ENCODE peak calls at places on chromosomes 12 and 14, in ten cellular contexts. One of them, this sample, is unnamed.

GRCh38 chr12:109538191-109538863 is 35.0 kb downstream of the MMAB start:
- DNase-seq in A549: no peak
- DNase-seq in cardiac muscle cell: peak; percentile 46
- DNase-seq in Caco-2: no peak
- DNase-seq in AG04450: no peak
- DNase-seq in body of pancreas: no peak
- DNase-seq in IMR-90: no peak
- DNase-seq in left lung: no peak
- DNase-seq in uterus: no peak
- DNase-seq in sigmoid colon: no peak
- DNase-seq in this sample: no peak

GRCh38 chr12:57628280-57629191 is 4.5 kb downstream of the B4GALNT1 start:
- DNase-seq in A549: no peak
- DNase-seq in sigmoid colon: peak; percentile 58
- DNase-seq in uterus: no peak
- DNase-seq in body of pancreas: no peak
- DNase-seq in cardiac muscle cell: no peak
- DNase-seq in left lung: no peak
- DNase-seq in AG04450: no peak
- DNase-seq in IMR-90: no peak
- DNase-seq in Caco-2: no peak
- DNase-seq in this sample: no peak

GRCh38 chr12:56954057-56954577 is 3.3 kb downstream of the RDH16 start:
- DNase-seq in left lung: no peak
- DNase-seq in uterus: no peak
- DNase-seq in AG04450: no peak
- DNase-seq in cardiac muscle cell: no peak
- DNase-seq in Caco-2: no peak
- DNase-seq in sigmoid colon: no peak
- DNase-seq in body of pancreas: no peak
- DNase-seq in IMR-90: no peak
- DNase-seq in A549: no peak
- DNase-seq in this sample: no peak

GRCh38 chr14:59221558-59221957 is 33.1 kb downstream of the DAAM1 start:
- DNase-seq in IMR-90: peak; percentile 15
- DNase-seq in A549: no peak
- DNase-seq in body of pancreas: no peak
- DNase-seq in uterus: no peak
- DNase-seq in cardiac muscle cell: no peak
- DNase-seq in Caco-2: no peak
- DNase-seq in sigmoid colon: no peak
- DNase-seq in AG04450: no peak
- DNase-seq in left lung: no peak
- DNase-seq in this sample: no peak

GRCh38 chr12:132140501-132140900 is 3.6 kb downstream of the DDX51 start:
- DNase-seq in A549: no peak
- DNase-seq in cardiac muscle cell: no peak
- DNase-seq in uterus: no peak
- DNase-seq in Caco-2: no peak
- DNase-seq in body of pancreas: no peak
- DNase-seq in IMR-90: no peak
- DNase-seq in left lung: peak; percentile 51
- DNase-seq in AG04450: no peak
- DNase-seq in sigmoid colon: no peak
- DNase-seq in this sample: no peak

GRCh38 chr14:23285530-23286019 is 357 bp downstream of the HOMEZ start:
- DNase-seq in body of pancreas: no peak
- DNase-seq in sigmoid colon: no peak
- DNase-seq in uterus: no peak
- DNase-seq in IMR-90: no peak
- DNase-seq in Caco-2: no peak
- DNase-seq in AG04450: no peak
- DNase-seq in left lung: no peak
- DNase-seq in cardiac muscle cell: no peak
- DNase-seq in A549: no peak
- DNase-seq in this sample: no peak

GRCh38 chr14:70886421-70887206 is 20.6 kb upstream of the PCNX1 start:
- DNase-seq in A549: no peak
- DNase-seq in Caco-2: no peak
- DNase-seq in left lung: no peak
- DNase-seq in IMR-90: no peak
- DNase-seq in sigmoid colon: no peak
- DNase-seq in body of pancreas: no peak
- DNase-seq in uterus: no peak
- DNase-seq in AG04450: no peak
- DNase-seq in cardiac muscle cell: peak; percentile 27
- DNase-seq in this sample: no peak

GRCh38 chr12:105451211-105451610 is 120.7 kb downstream of the C12orf75 start:
- DNase-seq in IMR-90: peak; percentile 82
- DNase-seq in uterus: peak; percentile 20
- DNase-seq in cardiac muscle cell: no peak
- DNase-seq in Caco-2: no peak
- DNase-seq in A549: no peak
- DNase-seq in AG04450: peak; percentile 37
- DNase-seq in left lung: no peak
- DNase-seq in sigmoid colon: no peak
- DNase-seq in body of pancreas: no peak
- DNase-seq in this sample: no peak

GRCh38 chr14:69358233-69358963 is 39.7 kb downstream of the ERH start:
- DNase-seq in Caco-2: no peak
- DNase-seq in AG04450: no peak
- DNase-seq in uterus: no peak
- DNase-seq in IMR-90: peak; percentile 6
- DNase-seq in left lung: no peak
- DNase-seq in body of pancreas: no peak
- DNase-seq in cardiac muscle cell: no peak
- DNase-seq in sigmoid colon: peak; percentile 46
- DNase-seq in A549: no peak
- DNase-seq in this sample: no peak

GRCh38 chr14:37830271-37830670 is 234.8 kb downstream of the TTC6 start:
- DNase-seq in IMR-90: no peak
- DNase-seq in left lung: no peak
- DNase-seq in body of pancreas: no peak
- DNase-seq in uterus: no peak
- DNase-seq in AG04450: no peak
- DNase-seq in A549: no peak
- DNase-seq in cardiac muscle cell: no peak
- DNase-seq in sigmoid colon: no peak
- DNase-seq in Caco-2: no peak
- DNase-seq in this sample: no peak

GRCh38 chr14:22850944-22851790 is 14.8 kb downstream of the MMP14 start:
- DNase-seq in left lung: no peak
- DNase-seq in AG04450: peak; percentile 82
- DNase-seq in IMR-90: peak; percentile 98
- DNase-seq in uterus: peak; percentile 94
- DNase-seq in A549: no peak
- DNase-seq in body of pancreas: peak; percentile 94
- DNase-seq in sigmoid colon: peak; percentile 98
- DNase-seq in cardiac muscle cell: no peak
- DNase-seq in Caco-2: no peak
- DNase-seq in this sample: no peak

GRCh38 chr14:44847910-44848309 is 113.8 kb downstream of the KLHL28 start:
- DNase-seq in A549: no peak
- DNase-seq in Caco-2: no peak
- DNase-seq in uterus: no peak
- DNase-seq in sigmoid colon: no peak
- DNase-seq in cardiac muscle cell: no peak
- DNase-seq in body of pancreas: no peak
- DNase-seq in AG04450: no peak
- DNase-seq in IMR-90: peak; percentile 41
- DNase-seq in left lung: no peak
- DNase-seq in this sample: no peak

GRCh38 chr12:21065845-21066244 is 65.1 kb upstream of the SLCO1B1 start:
- DNase-seq in IMR-90: no peak
- DNase-seq in A549: peak; percentile 53
- DNase-seq in left lung: no peak
- DNase-seq in body of pancreas: no peak
- DNase-seq in cardiac muscle cell: no peak
- DNase-seq in sigmoid colon: no peak
- DNase-seq in Caco-2: no peak
- DNase-seq in AG04450: no peak
- DNase-seq in uterus: no peak
- DNase-seq in this sample: no peak
- TF ChIP-seq CTCF in IMR-90: no peak
- TF ChIP-seq CTCF in A549: peak; percentile 51
- TF ChIP-seq CTCF in left lung: peak; percentile 20
- TF ChIP-seq CTCF in body of pancreas: peak; percentile 52
- TF ChIP-seq CTCF in cardiac muscle cell: peak; percentile 18
- TF ChIP-seq CTCF in sigmoid colon: no peak
- TF ChIP-seq CTCF in Caco-2: peak; percentile 41
- TF ChIP-seq CTCF in AG04450: no peak
- TF ChIP-seq CTCF in uterus: peak; percentile 7
- TF ChIP-seq CTCF in this sample: peak; percentile 15

GRCh38 chr14:104925941-104926609 is 1.4 kb downstream of the PLD4 start:
- DNase-seq in body of pancreas: no peak
- DNase-seq in sigmoid colon: no peak
- DNase-seq in Caco-2: no peak
- DNase-seq in IMR-90: no peak
- DNase-seq in AG04450: no peak
- DNase-seq in left lung: peak; percentile 73
- DNase-seq in cardiac muscle cell: no peak
- DNase-seq in A549: no peak
- DNase-seq in uterus: no peak
- DNase-seq in this sample: no peak
- H3K4me3 ChIP-seq in body of pancreas: no peak overlapping the region
- H3K4me3 ChIP-seq in sigmoid colon: no peak overlapping the region
- H3K4me3 ChIP-seq in Caco-2: no peak overlapping the region
- H3K4me3 ChIP-seq in IMR-90: no peak overlapping the region
- H3K4me3 ChIP-seq in AG04450: no peak overlapping the region
- H3K4me3 ChIP-seq in left lung: no peak overlapping the region
- H3K4me3 ChIP-seq in cardiac muscle cell: no peak overlapping the region
- H3K4me3 ChIP-seq in A549: no peak overlapping the region
- H3K4me3 ChIP-seq in uterus: no peak overlapping the region
- H3K4me3 ChIP-seq in this sample: no peak overlapping the region

DNA sequence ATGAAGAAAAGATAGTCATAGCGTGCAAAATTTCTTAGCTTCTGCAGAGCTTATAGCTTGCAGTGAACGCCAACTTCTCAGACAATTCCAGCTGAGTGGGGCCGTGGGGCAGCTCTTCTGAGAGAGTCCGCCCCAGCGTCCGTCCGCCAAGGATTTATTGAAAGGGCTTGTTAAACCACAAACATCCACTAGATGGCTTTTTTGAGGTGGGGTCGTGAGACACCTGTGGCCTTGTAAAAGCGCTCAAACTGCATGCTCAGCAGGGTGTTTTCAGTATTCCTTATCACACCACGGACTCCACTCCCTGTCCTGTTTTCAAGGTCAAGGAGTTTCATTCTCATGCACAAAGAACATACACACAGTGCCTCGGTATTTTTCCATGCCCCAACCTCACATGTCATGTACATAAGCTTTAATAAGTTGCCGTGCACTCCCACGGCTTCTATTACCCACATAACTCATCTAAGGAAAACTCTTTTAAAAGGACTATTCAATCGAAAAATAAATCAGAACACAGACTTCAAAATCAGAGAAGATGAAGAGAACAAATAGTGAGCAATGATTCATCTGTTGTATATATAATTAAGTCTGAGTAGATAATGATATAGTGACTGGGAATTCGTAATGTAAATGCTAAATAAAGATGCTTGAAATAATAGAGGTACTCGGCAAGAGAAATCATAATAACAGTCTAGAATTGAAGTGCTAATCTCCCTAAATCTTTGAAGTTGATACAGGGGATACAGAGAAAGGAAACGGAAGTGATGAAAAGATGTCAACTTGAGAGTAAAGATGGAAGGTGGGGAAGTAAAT is 46.7 kb downstream of the WBP11 start:
- DNase-seq in left lung: no peak
- DNase-seq in IMR-90: no peak
- DNase-seq in A549: peak; percentile 33
- DNase-seq in cardiac muscle cell: peak; percentile 63
- DNase-seq in uterus: no peak
- DNase-seq in AG04450: no peak
- DNase-seq in sigmoid colon: no peak
- DNase-seq in Caco-2: peak; percentile 51
- DNase-seq in body of pancreas: peak; percentile 15
- DNase-seq in this sample: no peak
- TF ChIP-seq CTCF in left lung: peak; percentile 33
- TF ChIP-seq CTCF in IMR-90: peak; percentile 14
- TF ChIP-seq CTCF in A549: peak; percentile 28
- TF ChIP-seq CTCF in cardiac muscle cell: peak; percentile 44
- TF ChIP-seq CTCF in uterus: no peak
- TF ChIP-seq CTCF in AG04450: peak; percentile 42
- TF ChIP-seq CTCF in sigmoid colon: no peak
- TF ChIP-seq CTCF in Caco-2: peak; percentile 69
- TF ChIP-seq CTCF in body of pancreas: no peak
- TF ChIP-seq CTCF in this sample: peak; percentile 51

DNA sequence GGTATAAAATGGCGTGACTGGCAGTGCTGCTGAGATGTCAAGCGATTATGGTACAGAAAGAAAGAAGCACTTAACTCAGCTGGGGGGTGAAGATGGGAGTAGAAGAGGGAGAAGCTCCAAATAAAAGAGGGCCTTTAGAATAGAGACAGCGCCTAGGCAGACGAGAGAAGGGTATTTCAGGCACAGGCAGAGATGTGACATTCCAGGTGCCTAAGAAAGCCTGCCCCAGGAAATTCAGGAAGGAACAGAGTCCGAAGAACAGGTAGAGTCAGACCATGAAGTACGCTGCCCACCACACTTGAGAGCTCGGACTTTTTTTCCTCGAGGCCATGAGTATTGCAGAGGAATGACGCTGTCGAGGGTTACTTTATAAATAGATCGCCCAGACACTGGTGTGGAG is 170.9 kb upstream of the ATF7IP start:
- DNase-seq in left lung: no peak
- DNase-seq in cardiac muscle cell: no peak
- DNase-seq in uterus: no peak
- DNase-seq in AG04450: no peak
- DNase-seq in Caco-2: no peak
- DNase-seq in IMR-90: no peak
- DNase-seq in A549: no peak
- DNase-seq in body of pancreas: no peak
- DNase-seq in sigmoid colon: no peak
- DNase-seq in this sample: no peak
- H3K4me3 ChIP-seq in left lung: no peak overlapping the region
- H3K4me3 ChIP-seq in cardiac muscle cell: no peak overlapping the region
- H3K4me3 ChIP-seq in uterus: no peak overlapping the region
- H3K4me3 ChIP-seq in AG04450: no peak overlapping the region
- H3K4me3 ChIP-seq in Caco-2: no peak overlapping the region
- H3K4me3 ChIP-seq in IMR-90: no peak overlapping the region
- H3K4me3 ChIP-seq in A549: no peak overlapping the region
- H3K4me3 ChIP-seq in body of pancreas: no peak overlapping the region
- H3K4me3 ChIP-seq in sigmoid colon: no peak overlapping the region
- H3K4me3 ChIP-seq in this sample: no peak overlapping the region